ENCODE peak calls at places on chromosomes 2 and 18, in nine cellular contexts. One of them, this sample, is unnamed.

GRCh38 chr2:240339411-240340360 is 95.8 kb upstream of the GPC1 start:
- DNase-seq in endodermal cell: peak; percentile 38
- DNase-seq in MM.1S: no peak
- DNase-seq in DND-41: no peak
- DNase-seq in NB4: no peak
- DNase-seq in vagina: no peak
- DNase-seq in mucosa of descending colon: peak; percentile 35
- DNase-seq in spleen: no peak
- DNase-seq in HL-60: no peak
- DNase-seq in this sample: no peak

GRCh38 chr2:145829931-145830330 is 1310.0 kb upstream of the ZEB2 start:
- DNase-seq in MM.1S: no peak
- DNase-seq in spleen: no peak
- DNase-seq in NB4: no peak
- DNase-seq in endodermal cell: no peak
- DNase-seq in mucosa of descending colon: no peak
- DNase-seq in HL-60: no peak
- DNase-seq in vagina: no peak
- DNase-seq in DND-41: no peak
- DNase-seq in this sample: no peak

GRCh38 chr2:72112981-72113846 is 34.4 kb downstream of the CYP26B1 start:
- DNase-seq in NB4: no peak
- DNase-seq in MM.1S: no peak
- DNase-seq in vagina: peak; percentile 94
- DNase-seq in endodermal cell: no peak
- DNase-seq in spleen: no peak
- DNase-seq in DND-41: no peak
- DNase-seq in HL-60: no peak
- DNase-seq in mucosa of descending colon: no peak
- DNase-seq in this sample: no peak

GRCh38 chr18:78861116-78861515 is 118.5 kb upstream of the SALL3 start:
- DNase-seq in NB4: no peak
- DNase-seq in endodermal cell: no peak
- DNase-seq in DND-41: no peak
- DNase-seq in MM.1S: no peak
- DNase-seq in mucosa of descending colon: no peak
- DNase-seq in vagina: no peak
- DNase-seq in spleen: no peak
- DNase-seq in HL-60: no peak
- DNase-seq in this sample: no peak

GRCh38 chr18:48073231-48073930 is 142.9 kb upstream of the SMAD2 start:
- DNase-seq in MM.1S: no peak
- DNase-seq in spleen: peak; percentile 72
- DNase-seq in HL-60: no peak
- DNase-seq in mucosa of descending colon: no peak
- DNase-seq in DND-41: no peak
- DNase-seq in vagina: no peak
- DNase-seq in NB4: no peak
- DNase-seq in endodermal cell: no peak
- DNase-seq in this sample: no peak

GRCh38 chr2:201908901-201909300 is 102.6 kb downstream of the CDK15 start:
- DNase-seq in MM.1S: no peak
- DNase-seq in NB4: no peak
- DNase-seq in mucosa of descending colon: no peak
- DNase-seq in DND-41: no peak
- DNase-seq in vagina: no peak
- DNase-seq in HL-60: no peak
- DNase-seq in endodermal cell: no peak
- DNase-seq in spleen: no peak
- DNase-seq in this sample: no peak

GRCh38 chr2:84969511-84970265 is 1.3 kb upstream of the KCMF1 start:
- DNase-seq in MM.1S: peak; percentile 32
- DNase-seq in vagina: no peak
- DNase-seq in HL-60: no peak
- DNase-seq in mucosa of descending colon: no peak
- DNase-seq in endodermal cell: no peak
- DNase-seq in spleen: no peak
- DNase-seq in NB4: peak; percentile 71
- DNase-seq in DND-41: peak; percentile 44
- DNase-seq in this sample: no peak

GRCh38 chr18:13269599-13270011 is 51.0 kb downstream of the LDLRAD4 start:
- DNase-seq in DND-41: no peak
- DNase-seq in spleen: no peak
- DNase-seq in MM.1S: no peak
- DNase-seq in NB4: no peak
- DNase-seq in mucosa of descending colon: no peak
- DNase-seq in vagina: peak; percentile 91
- DNase-seq in HL-60: no peak
- DNase-seq in endodermal cell: no peak
- DNase-seq in this sample: no peak

GRCh38 chr2:2653221-2653620 is 322.1 kb upstream of the MYT1L start:
- DNase-seq in HL-60: no peak
- DNase-seq in NB4: no peak
- DNase-seq in vagina: no peak
- DNase-seq in mucosa of descending colon: no peak
- DNase-seq in DND-41: no peak
- DNase-seq in MM.1S: no peak
- DNase-seq in spleen: peak; percentile 2
- DNase-seq in endodermal cell: no peak
- DNase-seq in this sample: no peak

GRCh38 chr18:3367491-3368091 is 82.4 kb upstream of the TGIF1 start:
- DNase-seq in DND-41: no peak
- DNase-seq in endodermal cell: no peak
- DNase-seq in HL-60: no peak
- DNase-seq in MM.1S: no peak
- DNase-seq in NB4: no peak
- DNase-seq in vagina: no peak
- DNase-seq in spleen: no peak
- DNase-seq in mucosa of descending colon: no peak
- DNase-seq in this sample: no peak

GRCh38 chr2:85846411-85846810 is 42.4 kb downstream of the ST3GAL5 start:
- DNase-seq in HL-60: no peak
- DNase-seq in MM.1S: no peak
- DNase-seq in endodermal cell: no peak
- DNase-seq in NB4: no peak
- DNase-seq in DND-41: no peak
- DNase-seq in mucosa of descending colon: no peak
- DNase-seq in vagina: no peak
- DNase-seq in spleen: no peak
- DNase-seq in this sample: no peak

GRCh38 chr18:74196220-74197119 is 48.1 kb downstream of the TIMM21 start:
- DNase-seq in MM.1S: peak; percentile 61
- DNase-seq in mucosa of descending colon: no peak
- DNase-seq in spleen: no peak
- DNase-seq in NB4: peak; percentile 68
- DNase-seq in DND-41: peak; percentile 56
- DNase-seq in endodermal cell: peak; percentile 63
- DNase-seq in vagina: no peak
- DNase-seq in HL-60: peak; percentile 27
- DNase-seq in this sample: no peak

GRCh38 chr2:15941483-15941853 is 1.1 kb downstream of the MYCN start:
- DNase-seq in DND-41: no peak
- DNase-seq in endodermal cell: peak; percentile 88
- DNase-seq in vagina: no peak
- DNase-seq in spleen: no peak
- DNase-seq in HL-60: no peak
- DNase-seq in MM.1S: peak; percentile 25
- DNase-seq in mucosa of descending colon: no peak
- DNase-seq in NB4: no peak
- DNase-seq in this sample: peak; percentile 34

GRCh38 chr2:15940661-15941482 is 522 bp downstream of the MYCN start:
- DNase-seq in HL-60: no peak
- DNase-seq in DND-41: no peak
- DNase-seq in vagina: no peak
- DNase-seq in MM.1S: no peak
- DNase-seq in endodermal cell: no peak
- DNase-seq in spleen: no peak
- DNase-seq in mucosa of descending colon: no peak
- DNase-seq in NB4: no peak
- DNase-seq in this sample: peak; percentile 15

GRCh38 chr2:15943378-15943851 is 3.1 kb downstream of the MYCN start:
- DNase-seq in vagina: no peak
- DNase-seq in NB4: peak; percentile 18
- DNase-seq in MM.1S: no peak
- DNase-seq in spleen: no peak
- DNase-seq in HL-60: no peak
- DNase-seq in mucosa of descending colon: no peak
- DNase-seq in DND-41: no peak
- DNase-seq in endodermal cell: peak; percentile 87
- DNase-seq in this sample: peak; percentile 78

GRCh38 chr2:15942711-15943345 is 2.5 kb downstream of the MYCN start:
- DNase-seq in NB4: no peak
- DNase-seq in endodermal cell: peak; percentile 62
- DNase-seq in MM.1S: no peak
- DNase-seq in DND-41: no peak
- DNase-seq in mucosa of descending colon: no peak
- DNase-seq in HL-60: no peak
- DNase-seq in vagina: no peak
- DNase-seq in spleen: no peak
- DNase-seq in this sample: peak; percentile 19

DNA sequence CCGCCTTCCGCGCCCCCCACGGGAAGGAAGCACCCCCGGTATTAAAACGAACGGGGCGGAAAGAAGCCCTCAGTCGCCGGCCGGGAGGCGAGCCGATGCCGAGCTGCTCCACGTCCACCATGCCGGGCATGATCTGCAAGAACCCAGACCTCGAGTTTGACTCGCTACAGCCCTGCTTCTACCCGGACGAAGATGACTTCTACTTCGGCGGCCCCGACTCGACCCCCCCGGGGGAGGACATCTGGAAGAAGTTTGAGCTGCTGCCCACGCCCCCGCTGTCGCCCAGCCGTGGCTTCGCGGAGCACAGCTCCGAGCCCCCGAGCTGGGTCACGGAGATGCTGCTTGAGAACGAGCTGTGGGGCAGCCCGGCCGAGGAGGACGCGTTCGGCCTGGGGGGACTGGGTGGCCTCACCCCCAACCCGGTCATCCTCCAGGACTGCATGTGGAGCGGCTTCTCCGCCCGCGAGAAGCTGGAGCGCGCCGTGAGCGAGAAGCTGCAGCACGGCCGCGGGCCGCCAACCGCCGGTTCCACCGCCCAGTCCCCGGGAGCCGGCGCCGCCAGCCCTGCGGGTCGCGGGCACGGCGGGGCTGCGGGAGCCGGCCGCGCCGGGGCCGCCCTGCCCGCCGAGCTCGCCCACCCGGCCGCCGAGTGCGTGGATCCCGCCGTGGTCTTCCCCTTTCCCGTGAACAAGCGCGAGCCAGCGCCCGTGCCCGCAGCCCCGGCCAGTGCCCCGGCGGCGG is 1.8 kb downstream of the MYCN start:
- DNase-seq in endodermal cell: peak; percentile 79
- DNase-seq in mucosa of descending colon: no peak
- DNase-seq in NB4: no peak
- DNase-seq in vagina: no peak
- DNase-seq in DND-41: no peak
- DNase-seq in spleen: no peak
- DNase-seq in MM.1S: no peak
- DNase-seq in HL-60: no peak
- DNase-seq in this sample: peak; percentile 37
- TF ChIP-seq CTCF in endodermal cell: no peak
- TF ChIP-seq CTCF in mucosa of descending colon: no peak
- TF ChIP-seq CTCF in NB4: no peak
- TF ChIP-seq CTCF in vagina: no peak
- TF ChIP-seq CTCF in DND-41: no peak
- TF ChIP-seq CTCF in spleen: no peak
- TF ChIP-seq CTCF in MM.1S: no peak
- TF ChIP-seq CTCF in HL-60: no peak
- TF ChIP-seq CTCF in this sample: no peak

DNA sequence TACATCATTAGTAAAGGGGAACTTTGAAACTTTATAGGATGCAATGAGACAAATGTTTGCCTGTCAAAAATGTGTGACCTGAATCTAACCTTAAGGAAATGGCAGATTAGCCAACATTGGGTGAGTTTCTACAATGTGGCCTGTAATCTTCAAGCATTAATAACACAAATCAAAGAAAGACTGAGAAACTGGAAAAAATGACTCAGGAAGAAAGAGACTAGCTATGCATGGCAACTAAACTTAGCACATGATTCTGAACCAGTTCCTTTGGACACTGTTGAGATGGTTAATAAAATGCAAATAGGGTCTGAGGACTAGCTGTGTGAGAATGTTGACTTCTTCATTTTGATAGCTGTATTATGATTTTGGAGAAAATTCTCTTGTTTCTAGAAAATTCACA is 628.6 kb upstream of the ID2 start:
- DNase-seq in endodermal cell: no peak
- DNase-seq in spleen: no peak
- DNase-seq in DND-41: no peak
- DNase-seq in NB4: no peak
- DNase-seq in HL-60: no peak
- DNase-seq in vagina: no peak
- DNase-seq in MM.1S: no peak
- DNase-seq in mucosa of descending colon: no peak
- DNase-seq in this sample: no peak
- TF ChIP-seq CTCF in endodermal cell: no peak
- TF ChIP-seq CTCF in spleen: no peak
- TF ChIP-seq CTCF in DND-41: no peak
- TF ChIP-seq CTCF in NB4: no peak
- TF ChIP-seq CTCF in HL-60: no peak
- TF ChIP-seq CTCF in vagina: no peak
- TF ChIP-seq CTCF in MM.1S: no peak
- TF ChIP-seq CTCF in mucosa of descending colon: no peak
- TF ChIP-seq CTCF in this sample: no peak

GRCh38 chr18:61326407-61326806 is 6.8 kb upstream of the CDH20 start:
- DNase-seq in spleen: no peak
- DNase-seq in DND-41: no peak
- DNase-seq in NB4: no peak
- DNase-seq in vagina: no peak
- DNase-seq in endodermal cell: no peak
- DNase-seq in MM.1S: no peak
- DNase-seq in HL-60: no peak
- DNase-seq in mucosa of descending colon: no peak
- DNase-seq in this sample: no peak

GRCh38 chr18:61323951-61324350 is 9.3 kb upstream of the CDH20 start:
- DNase-seq in HL-60: no peak
- DNase-seq in endodermal cell: no peak
- DNase-seq in mucosa of descending colon: no peak
- DNase-seq in spleen: no peak
- DNase-seq in vagina: no peak
- DNase-seq in NB4: no peak
- DNase-seq in MM.1S: no peak
- DNase-seq in DND-41: no peak
- DNase-seq in this sample: no peak

GRCh38 chr18:61322265-61322873 is 10.9 kb upstream of the CDH20 start:
- DNase-seq in NB4: peak; percentile 58
- DNase-seq in DND-41: peak; percentile 66
- DNase-seq in mucosa of descending colon: peak; percentile 32
- DNase-seq in spleen: peak; percentile 78
- DNase-seq in MM.1S: peak; percentile 59
- DNase-seq in endodermal cell: peak; percentile 95
- DNase-seq in vagina: no peak
- DNase-seq in HL-60: peak; percentile 16
- DNase-seq in this sample: peak; percentile 65
- TF ChIP-seq CTCF in NB4: peak; percentile 79
- TF ChIP-seq CTCF in DND-41: peak; percentile 88
- TF ChIP-seq CTCF in mucosa of descending colon: peak; percentile 45
- TF ChIP-seq CTCF in spleen: peak; percentile 73
- TF ChIP-seq CTCF in MM.1S: peak; percentile 96
- TF ChIP-seq CTCF in endodermal cell: peak; percentile 93
- TF ChIP-seq CTCF in vagina: no peak
- TF ChIP-seq CTCF in HL-60: peak; percentile 84
- TF ChIP-seq CTCF in this sample: peak; percentile 84

GRCh38 chr18:62399781-62400308 is 74.7 kb downstream of the TNFRSF11A start:
- DNase-seq in MM.1S: no peak
- DNase-seq in spleen: no peak
- DNase-seq in NB4: peak; percentile 11
- DNase-seq in mucosa of descending colon: no peak
- DNase-seq in vagina: no peak
- DNase-seq in DND-41: no peak
- DNase-seq in HL-60: no peak
- DNase-seq in endodermal cell: peak; percentile 81
- DNase-seq in this sample: no peak
- TF ChIP-seq CTCF in MM.1S: no peak
- TF ChIP-seq CTCF in spleen: no peak
- TF ChIP-seq CTCF in NB4: peak; percentile 19
- TF ChIP-seq CTCF in mucosa of descending colon: no peak
- TF ChIP-seq CTCF in vagina: no peak
- TF ChIP-seq CTCF in DND-41: peak; percentile 6
- TF ChIP-seq CTCF in HL-60: no peak
- TF ChIP-seq CTCF in endodermal cell: peak; percentile 76
- TF ChIP-seq CTCF in this sample: peak; percentile 57